ENCODE peak calls at places on chromosomes 5 and 9, in four cellular contexts. One of them, this sample, is unnamed.

GRCh38 chr5:135398855-135399837 is at the start of gene MACROH2A1:
- DNase-seq in GM12878: no peak
- DNase-seq in H1: peak
- DNase-seq in SK-N-SH: peak
- DNase-seq in this sample: peak

GRCh38 chr5:12848709-12849108 is 944.5 kb upstream of the CTNND2 start:
- DNase-seq in GM12878: no peak
- DNase-seq in SK-N-SH: no peak
- DNase-seq in H1: no peak
- DNase-seq in this sample: no peak

GRCh38 chr5:111134080-111134479 is 41.9 kb downstream of the WDR36 start:
- DNase-seq in H1: no peak
- DNase-seq in SK-N-SH: no peak
- DNase-seq in GM12878: no peak
- DNase-seq in this sample: no peak

GRCh38 chr5:108461628-108462367 is 79.9 kb upstream of the FBXL17 start:
- DNase-seq in SK-N-SH: no peak
- DNase-seq in H1: no peak
- DNase-seq in GM12878: no peak
- DNase-seq in this sample: no peak

GRCh38 chr9:124742940-124743339 is 28.2 kb downstream of the NR6A1 start:
- DNase-seq in SK-N-SH: no peak
- DNase-seq in GM12878: no peak
- DNase-seq in H1: no peak
- DNase-seq in this sample: no peak

GRCh38 chr9:85741112-85741874 is 461 bp downstream of the AGTPBP1 start:
- DNase-seq in H1: peak
- DNase-seq in GM12878: no peak
- DNase-seq in SK-N-SH: peak
- DNase-seq in this sample: peak

GRCh38 chr9:89745601-89746376 is 141.0 kb downstream of the GADD45G start:
- DNase-seq in H1: no peak
- DNase-seq in SK-N-SH: peak
- DNase-seq in GM12878: no peak
- DNase-seq in this sample: no peak

GRCh38 chr5:10562202-10563131 is 1.4 kb upstream of the ANKRD33B start:
- DNase-seq in GM12878: peak
- DNase-seq in H1: peak
- DNase-seq in SK-N-SH: no peak
- DNase-seq in this sample: no peak

GRCh38 chr9:127730799-127731410 is 4.2 kb downstream of the TOR2A start:
- DNase-seq in SK-N-SH: no peak
- DNase-seq in GM12878: no peak
- DNase-seq in H1: no peak
- DNase-seq in this sample: no peak

GRCh38 chr9:93261281-93261680 is 77.3 kb downstream of the WNK2 start:
- DNase-seq in H1: peak
- DNase-seq in SK-N-SH: peak
- DNase-seq in GM12878: no peak
- DNase-seq in this sample: no peak

GRCh38 chr9:15253197-15253596 is 53.8 kb downstream of the TTC39B start:
- DNase-seq in SK-N-SH: no peak
- DNase-seq in H1: no peak
- DNase-seq in GM12878: no peak
- DNase-seq in this sample: no peak

GRCh38 chr5:33763435-33763834 is 128.4 kb downstream of the ADAMTS12 start:
- DNase-seq in H1: no peak
- DNase-seq in GM12878: no peak
- DNase-seq in SK-N-SH: no peak
- DNase-seq in this sample: no peak

GRCh38 chr5:147483961-147484707 is 25.7 kb downstream of the DPYSL3 start:
- DNase-seq in GM12878: no peak
- DNase-seq in SK-N-SH: peak
- DNase-seq in H1: no peak
- DNase-seq in this sample: no peak

GRCh38 chr9:110996436-110997224 is 41.6 kb downstream of the LPAR1 start:
- DNase-seq in SK-N-SH: no peak
- DNase-seq in H1: no peak
- DNase-seq in GM12878: no peak
- DNase-seq in this sample: no peak

GRCh38 chr5:6718161-6718681 is 5.0 kb downstream of the TENT4A start:
- DNase-seq in H1: no peak
- DNase-seq in GM12878: no peak
- DNase-seq in SK-N-SH: no peak
- DNase-seq in this sample: no peak

DNA sequence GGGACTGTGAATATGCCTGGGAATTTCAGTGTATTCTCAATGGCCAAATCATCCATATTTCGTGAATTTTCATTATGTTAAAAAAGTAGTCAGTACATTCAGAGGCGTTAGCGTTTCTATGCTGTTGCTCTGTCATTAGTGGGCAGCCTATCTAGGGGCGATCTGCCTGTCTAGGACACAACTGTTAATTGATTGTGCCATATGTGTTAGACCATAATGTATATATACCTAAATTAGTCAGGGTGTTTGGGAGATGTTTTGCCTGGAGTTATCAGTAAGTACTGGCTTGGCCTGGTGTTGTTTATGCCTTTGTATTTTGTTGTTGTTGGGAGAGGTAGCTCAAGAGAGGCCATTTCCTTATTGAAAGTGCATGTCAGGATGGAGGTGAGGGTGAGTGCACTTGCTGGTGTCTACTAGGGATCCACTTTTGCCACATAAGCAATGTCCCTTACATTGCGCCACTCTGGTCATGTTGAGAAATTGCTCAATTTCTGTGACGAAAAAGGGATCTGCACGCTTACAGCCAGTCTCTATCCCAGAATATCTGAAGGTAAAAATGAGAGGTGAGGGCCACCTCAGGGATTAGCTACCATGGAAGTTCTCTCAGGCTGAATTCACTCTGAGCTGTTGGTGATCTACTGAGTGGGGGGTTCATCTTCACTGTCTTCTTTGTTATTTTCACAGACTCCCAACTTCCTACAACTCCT is 123.3 kb downstream of the ST8SIA4 start:
- DNase-seq in SK-N-SH: no peak
- DNase-seq in GM12878: no peak
- DNase-seq in H1: no peak
- DNase-seq in this sample: no peak
- TF ChIP-seq TCF12 in SK-N-SH: no peak
- TF ChIP-seq TCF12 in GM12878: no peak
- TF ChIP-seq TCF12 in H1: no peak
- TF ChIP-seq TCF12 in this sample: no peak

DNA sequence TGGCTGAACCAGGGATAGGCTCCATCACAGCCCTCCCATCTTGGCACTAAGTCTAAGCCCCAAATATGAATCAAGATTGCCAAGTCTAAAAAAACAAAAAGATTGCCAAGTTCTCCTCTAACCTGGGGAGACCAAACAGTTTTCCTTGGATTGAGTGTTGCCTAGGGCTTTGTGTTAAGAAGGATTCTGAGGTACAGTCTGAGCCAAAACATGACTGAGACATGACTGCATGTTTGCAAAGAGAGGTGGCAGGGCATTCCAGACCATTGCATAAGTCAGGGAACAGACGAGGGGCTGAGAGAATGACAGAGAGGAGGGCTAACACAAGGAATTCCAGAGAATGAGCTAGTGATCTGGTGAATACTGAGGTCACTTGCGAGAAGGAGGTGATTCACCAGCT is 11.4 kb downstream of the LAMC3 start:
- DNase-seq in GM12878: no peak
- DNase-seq in SK-N-SH: no peak
- DNase-seq in H1: no peak
- DNase-seq in this sample: no peak
- TF ChIP-seq TCF12 in GM12878: no peak
- TF ChIP-seq TCF12 in SK-N-SH: no peak
- TF ChIP-seq TCF12 in H1: no peak
- TF ChIP-seq TCF12 in this sample: no peak

DNA sequence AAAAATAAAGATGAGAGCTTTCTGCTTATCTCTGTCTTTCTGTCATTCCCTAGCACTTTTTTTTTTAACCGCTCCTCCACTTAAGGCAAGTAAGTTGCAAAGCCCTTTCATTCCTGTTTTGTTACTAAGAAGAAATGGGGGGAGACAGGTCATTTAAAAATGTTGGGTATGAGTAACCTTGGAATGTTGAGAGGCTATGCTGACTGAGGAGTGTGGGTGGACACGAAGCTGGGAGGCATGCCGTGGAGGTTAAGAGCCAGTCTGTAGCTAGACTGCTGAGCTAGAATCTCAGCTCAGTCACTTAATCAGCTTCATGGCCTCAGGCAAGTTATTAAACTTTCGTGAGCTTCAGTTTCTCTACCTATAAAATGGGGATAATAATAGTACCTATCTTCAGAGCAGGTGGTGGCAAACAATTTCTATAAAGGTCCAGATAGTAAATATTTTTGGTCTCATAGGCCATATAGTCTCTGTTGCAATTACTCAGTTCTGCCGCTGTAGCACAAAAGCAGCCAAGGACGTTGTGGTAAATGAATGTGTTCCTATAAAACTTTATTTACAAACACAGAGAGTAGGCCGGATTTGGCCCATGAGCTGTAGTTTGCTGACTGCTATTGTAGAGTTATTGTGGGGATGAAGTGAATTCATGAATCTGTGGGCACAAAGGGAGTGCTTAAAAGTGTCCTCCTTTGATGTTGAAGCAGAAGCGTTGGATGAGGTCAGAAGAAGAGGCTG is 220.0 kb downstream of the GABBR2 start:
- DNase-seq in SK-N-SH: no peak
- DNase-seq in GM12878: no peak
- DNase-seq in H1: no peak
- DNase-seq in this sample: no peak
- TF ChIP-seq TCF12 in SK-N-SH: peak
- TF ChIP-seq TCF12 in GM12878: no peak
- TF ChIP-seq TCF12 in H1: no peak
- TF ChIP-seq TCF12 in this sample: no peak

GRCh38 chr9:91723420-91724067 is 226.5 kb downstream of the ROR2 start:
- DNase-seq in H1: no peak
- DNase-seq in GM12878: no peak
- DNase-seq in SK-N-SH: no peak
- DNase-seq in this sample: no peak

GRCh38 chr9:91718071-91718470 is 232.0 kb downstream of the ROR2 start:
- DNase-seq in SK-N-SH: no peak
- DNase-seq in GM12878: no peak
- DNase-seq in H1: no peak
- DNase-seq in this sample: no peak

GRCh38 chr9:91724068-91724440 is 226.0 kb downstream of the ROR2 start:
- DNase-seq in GM12878: no peak
- DNase-seq in SK-N-SH: no peak
- DNase-seq in H1: no peak
- DNase-seq in this sample: no peak

GRCh38 chr9:91720313-91720712 is 229.7 kb downstream of the ROR2 start:
- DNase-seq in H1: no peak
- DNase-seq in SK-N-SH: no peak
- DNase-seq in GM12878: no peak
- DNase-seq in this sample: no peak

DNA sequence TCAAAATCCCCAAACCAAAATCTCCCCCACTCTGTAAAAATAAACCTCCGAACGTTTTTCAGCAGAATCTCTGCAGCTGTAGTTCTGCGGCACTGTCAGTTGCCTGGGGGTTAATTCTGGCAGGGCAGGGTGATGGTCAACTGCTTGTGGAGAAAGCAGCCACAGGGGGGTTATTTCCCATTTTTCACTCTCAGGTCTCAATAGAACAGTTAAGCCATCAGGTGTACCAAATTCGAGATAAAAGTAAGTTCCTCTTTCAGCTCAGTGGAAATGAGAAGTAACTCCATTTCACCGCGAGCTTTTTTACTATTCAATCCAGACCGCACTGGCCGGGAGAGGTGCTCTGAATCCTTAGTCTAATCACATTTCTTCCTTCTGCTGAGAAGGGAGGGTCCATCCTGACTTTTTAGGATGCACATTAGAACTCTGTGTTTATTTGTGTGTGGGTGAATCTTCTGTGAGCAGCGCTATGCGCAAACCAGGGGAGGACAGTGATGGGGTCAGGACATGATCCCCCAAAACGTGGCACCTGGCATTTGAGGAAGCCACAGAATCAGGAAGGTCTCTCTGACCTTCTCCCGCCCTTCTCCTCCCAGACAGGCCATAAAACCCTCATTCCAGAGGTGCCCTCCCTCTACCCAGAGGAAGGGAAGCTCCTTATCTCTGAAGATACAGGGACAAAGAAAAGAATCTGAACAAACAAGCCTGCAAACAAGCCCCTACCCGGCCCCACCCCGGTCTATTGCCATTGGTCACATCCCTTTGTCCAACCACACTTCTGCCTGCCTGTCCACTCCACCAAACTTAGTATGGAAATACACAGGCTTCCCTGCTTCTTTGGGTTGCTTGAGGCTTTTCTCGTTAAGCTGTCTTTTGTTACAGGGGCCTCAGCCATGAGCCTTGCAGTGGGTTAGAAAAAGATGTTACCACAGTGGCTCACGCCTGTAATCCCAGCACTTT is 229.0 kb downstream of the ROR2 start:
- DNase-seq in H1: no peak
- DNase-seq in GM12878: no peak
- DNase-seq in SK-N-SH: peak
- DNase-seq in this sample: no peak
- TF ChIP-seq TCF12 in H1: no peak
- TF ChIP-seq TCF12 in GM12878: peak
- TF ChIP-seq TCF12 in SK-N-SH: no peak
- TF ChIP-seq TCF12 in this sample: no peak

DNA sequence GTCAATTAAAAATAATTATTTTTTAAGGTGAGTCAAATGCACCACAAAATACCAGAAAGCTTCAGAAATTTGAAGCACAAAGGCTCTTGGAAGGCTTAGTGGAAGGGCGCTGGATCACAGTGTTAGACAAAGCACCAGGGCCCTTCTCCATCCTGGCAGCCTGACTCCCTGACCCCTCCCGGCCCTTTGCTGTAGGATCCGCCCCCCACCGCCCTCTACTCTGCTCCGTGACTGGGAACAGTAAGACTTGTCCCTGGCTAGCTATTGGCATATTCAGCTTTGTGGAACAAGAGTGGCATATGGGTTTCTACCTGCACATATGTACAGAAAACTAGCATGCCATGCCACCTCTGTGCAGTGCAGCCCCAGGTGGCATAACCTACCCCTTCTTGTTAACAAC is 222.1 kb downstream of the SYK start:
- DNase-seq in H1: no peak
- DNase-seq in GM12878: no peak
- DNase-seq in SK-N-SH: no peak
- DNase-seq in this sample: no peak
- TF ChIP-seq TCF12 in H1: no peak
- TF ChIP-seq TCF12 in GM12878: no peak
- TF ChIP-seq TCF12 in SK-N-SH: no peak
- TF ChIP-seq TCF12 in this sample: no peak

DNA sequence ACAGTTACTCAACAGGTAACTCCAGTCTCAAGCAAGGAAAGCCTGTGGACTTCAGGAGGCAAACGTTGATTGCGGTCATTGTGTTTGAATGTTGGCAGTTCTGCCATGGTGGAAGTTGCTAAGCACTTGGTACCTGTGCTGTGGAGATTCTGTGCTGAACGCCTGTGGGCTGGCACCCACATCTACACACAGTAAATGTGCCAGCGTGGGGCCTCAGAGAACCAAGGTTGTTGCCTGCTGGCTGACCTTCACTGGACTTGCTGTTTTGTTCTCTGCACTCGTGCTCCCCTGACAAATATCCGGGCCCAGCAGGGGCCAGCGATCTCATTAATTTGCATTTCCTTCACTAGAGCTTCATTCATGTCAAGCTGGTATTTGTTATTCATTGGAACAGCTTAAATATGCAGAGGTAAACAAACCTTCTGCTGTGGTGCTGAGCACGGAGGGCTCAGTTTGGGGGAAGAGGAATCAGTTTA is 141.8 kb downstream of the PRKACG start:
- DNase-seq in GM12878: no peak
- DNase-seq in H1: peak
- DNase-seq in SK-N-SH: no peak
- DNase-seq in this sample: no peak
- TF ChIP-seq TCF12 in GM12878: no peak
- TF ChIP-seq TCF12 in H1: peak
- TF ChIP-seq TCF12 in SK-N-SH: no peak
- TF ChIP-seq TCF12 in this sample: no peak

This sample was measured in HepG2.